ENCODE peak calls at places on chromosomes 3 and 15, in nine cellular contexts. L is A549, K is lower leg skin, R is testis, U is HepG2, B is breast epithelium, Q is Peyer's patch, Z is heart left ventricle, D is upper lobe of left lung. Y is an unnamed sample.

GRCh38 chr15:27851811-27852210 is 247.3 kb downstream of the OCA2 start:
- DNase-seq in L (no peak), K (no peak), R (no peak), U (no peak), B (no peak), Q (no peak), Z (no peak), D (no peak), Y (no peak)

GRCh38 chr15:46260937-46261336 is 626.1 kb downstream of the SQOR start:
- DNase-seq in L (no peak), K (no peak), R (no peak), U (no peak), B (no peak), Q (no peak), Z (no peak), D (no peak), Y (no peak)

GRCh38 chr15:60620707-60621106 is 141.8 kb upstream of the ICE2 start:
- DNase-seq in L (no peak), K (peak), R (no peak), U (no peak), B (no peak), Q (no peak), Z (no peak), D (peak), Y (no peak)

GRCh38 chr15:47184405-47185221 is 532.7 kb upstream of the SEMA6D start:
- DNase-seq in L (no peak), K (no peak), R (peak), U (no peak), B (no peak), Q (no peak), Z (peak), D (peak), Y (no peak)

GRCh38 chr15:99682455-99682854 is 50.8 kb downstream of the LYSMD4 start:
- DNase-seq in L (peak), K (no peak), R (no peak), U (no peak), B (no peak), Q (no peak), Z (no peak), D (no peak), Y (no peak)

GRCh38 chr3:112770026-112770626 is 76.5 kb downstream of the CD200R1L start:
- DNase-seq in L (peak), K (no peak), R (no peak), U (no peak), B (no peak), Q (no peak), Z (no peak), D (no peak), Y (no peak)

GRCh38 chr15:52318729-52319500 is 23.3 kb upstream of the MYO5C start:
- DNase-seq in L (no peak), K (no peak), R (no peak), U (no peak), B (no peak), Q (no peak), Z (peak), D (no peak), Y (no peak)

GRCh38 chr3:123202451-123202850 is 708 bp downstream of the SEC22A start:
- DNase-seq in L (peak), K (no peak), R (no peak), U (peak), B (no peak), Q (no peak), Z (no peak), D (no peak), Y (no peak)

GRCh38 chr3:129612350-129613204 is 6.1 kb upstream of the PLXND1 start:
- DNase-seq in L (peak), K (no peak), R (no peak), U (peak), B (no peak), Q (no peak), Z (peak), D (no peak), Y (peak)

GRCh38 chr3:183254816-183255730 is 2.0 kb downstream of the B3GNT5 start:
- DNase-seq in L (no peak), K (no peak), R (peak), U (no peak), B (no peak), Q (no peak), Z (no peak), D (no peak), Y (no peak)

GRCh38 chr15:51303462-51303861 is 34.9 kb downstream of the CYP19A1 start:
- DNase-seq in L (no peak), K (no peak), R (no peak), U (no peak), B (no peak), Q (no peak), Z (no peak), D (no peak), Y (no peak)

GRCh38 chr15:41892621-41893421 is 1.0 kb downstream of the SPTBN5 start:
- DNase-seq in L (no peak), K (no peak), R (peak), U (no peak), B (peak), Q (no peak), Z (no peak), D (peak), Y (no peak)

GRCh38 chr3:115832265-115832664 is 209.0 kb downstream of the GAP43 start:
- DNase-seq in L (no peak), K (no peak), R (no peak), U (no peak), B (no peak), Q (no peak), Z (no peak), D (no peak), Y (no peak)

GRCh38 chr3:101312545-101312944 is 7.8 kb downstream of the IMPG2 start:
- DNase-seq in L (no peak), K (no peak), R (no peak), U (no peak), B (no peak), Q (no peak), Z (no peak), D (no peak), Y (no peak)

GRCh38 chr3:128620268-128620691 is 30.3 kb downstream of the RPN1 start:
- DNase-seq in L (no peak), K (no peak), R (no peak), U (no peak), B (peak), Q (no peak), Z (no peak), D (peak), Y (no peak)

GRCh38 chr3:196454935-196455334 is 22.7 kb upstream of the UBXN7 start:
- DNase-seq in L (no peak), K (no peak), R (no peak), U (no peak), B (no peak), Q (no peak), Z (no peak), D (no peak), Y (no peak)

GRCh38 chr3:61562810-61563613 is 1.6 kb downstream of the PTPRG start:
- DNase-seq in L (no peak), K (no peak), R (peak), U (peak), B (no peak), Q (no peak), Z (peak), D (peak), Y (no peak)

GRCh38 chr3:55780913-55781312 is 293.8 kb upstream of the WNT5A start:
- DNase-seq in L (no peak), K (no peak), R (no peak), U (no peak), B (no peak), Q (no peak), Z (no peak), D (no peak), Y (no peak)

GRCh38 chr3:126607214-126607908 is 47.6 kb downstream of the TXNRD3 start:
- DNase-seq in L (no peak), K (no peak), R (no peak), U (no peak), B (no peak), Q (no peak), Z (no peak), D (no peak), Y (peak)

GRCh38 chr3:40477671-40478070 is 749 bp downstream of the ZNF619 start:
- DNase-seq in L (no peak), K (no peak), R (no peak), U (no peak), B (no peak), Q (no peak), Z (no peak), D (no peak), Y (no peak)

GRCh38 chr3:40476478-40477470 is at the start of gene ZNF619:
- DNase-seq in L (peak), K (peak), R (peak), U (peak), B (peak), Q (peak), Z (peak), D (peak), Y (peak)
- TF ChIP-seq POLR2A in L (peak), K (no peak), R (no peak), U (peak), B (no peak), Q (no peak), Z (no peak), D (peak), Y (no peak)

GRCh38 chr3:49018707-49019006 is 277 bp upstream of the DALRD3 start:
- DNase-seq in L (no peak), K (no peak), R (no peak), U (no peak), B (no peak), Q (no peak), Z (no peak), D (no peak), Y (no peak)

GRCh38 chr3:49021813-49022720 is at the start of gene NDUFAF3:
- DNase-seq in L (peak), K (peak), R (peak), U (peak), B (peak), Q (peak), Z (peak), D (peak), Y (peak)

GRCh38 chr3:49021213-49021812 is 608 bp upstream of the NDUFAF3 start:
- DNase-seq in L (peak), K (peak), R (peak), U (peak), B (peak), Q (peak), Z (peak), D (peak), Y (peak)

GRCh38 chr3:49019941-49020334 is 1.6 kb upstream of the DALRD3 start:
- DNase-seq in L (no peak), K (no peak), R (no peak), U (no peak), B (no peak), Q (no peak), Z (no peak), D (no peak), Y (no peak)

DNA sequence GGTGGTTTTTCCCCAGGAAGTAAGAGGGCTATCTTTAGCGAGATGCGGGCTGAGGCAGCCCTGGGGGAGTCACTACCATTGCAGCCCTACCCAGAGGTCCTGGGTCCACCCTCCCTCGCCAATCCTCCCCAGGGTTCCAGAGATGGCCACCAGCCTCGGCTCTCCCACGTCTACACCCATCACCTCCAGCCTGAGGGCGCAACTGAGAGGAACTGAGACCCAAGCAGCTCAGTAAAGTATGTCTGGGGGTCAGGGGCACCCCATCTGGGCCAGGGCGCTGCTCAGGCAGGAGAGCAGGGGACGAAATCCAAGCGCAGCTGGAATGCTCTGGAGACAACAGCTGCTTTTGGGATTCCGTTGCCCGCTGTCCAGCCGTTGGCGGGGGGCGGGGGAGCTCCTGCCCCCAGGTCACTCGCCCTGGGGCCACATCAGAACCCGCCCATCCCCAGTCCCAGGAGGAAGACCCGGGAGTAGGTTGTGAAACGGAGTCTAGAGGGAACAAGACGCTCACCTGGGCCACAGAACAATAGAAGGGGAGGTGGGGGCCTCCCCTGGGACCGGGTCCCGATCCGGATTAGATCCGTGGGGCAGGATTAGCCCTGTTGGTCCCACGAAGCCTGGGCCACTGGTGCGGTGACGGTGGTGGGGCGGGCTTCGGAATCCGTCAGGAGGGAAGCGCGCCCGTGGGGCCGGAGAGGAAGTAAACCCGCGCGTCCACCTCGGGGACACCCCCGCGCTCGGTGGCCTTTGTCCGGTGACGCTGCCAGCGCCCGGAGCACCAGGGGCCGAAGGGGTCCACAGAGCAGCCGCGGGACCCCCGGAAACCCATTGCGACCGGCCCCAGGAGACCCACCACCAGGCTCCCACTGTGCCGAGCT is 1.3 kb upstream of the NDUFAF3 start:
- DNase-seq in L (no peak), K (no peak), R (peak), U (no peak), B (peak), Q (peak), Z (peak), D (peak), Y (no peak)
- TF ChIP-seq POLR2A in L (no peak), K (no peak), R (no peak), U (no peak), B (no peak), Q (no peak), Z (no peak), D (no peak), Y (no peak)

GRCh38 chr3:8485141-8485840 is 16.3 kb upstream of the LMCD1 start:
- DNase-seq in L (no peak), K (no peak), R (no peak), U (peak), B (no peak), Q (no peak), Z (no peak), D (no peak), Y (no peak)

GRCh38 chr3:8481380-8481779 is 20.2 kb upstream of the LMCD1 start:
- DNase-seq in L (no peak), K (no peak), R (no peak), U (no peak), B (no peak), Q (no peak), Z (no peak), D (no peak), Y (no peak)

GRCh38 chr3:8482263-8482662 is 19.4 kb upstream of the LMCD1 start:
- DNase-seq in L (no peak), K (no peak), R (no peak), U (no peak), B (no peak), Q (no peak), Z (no peak), D (no peak), Y (no peak)

GRCh38 chr3:8484409-8485140 is 17.0 kb upstream of the LMCD1 start:
- DNase-seq in L (no peak), K (no peak), R (no peak), U (no peak), B (no peak), Q (no peak), Z (no peak), D (no peak), Y (no peak)

GRCh38 chr3:8482960-8483665 is 18.5 kb upstream of the LMCD1 start:
- DNase-seq in L (peak), K (peak), R (peak), U (peak), B (peak), Q (no peak), Z (peak), D (no peak), Y (peak)
- TF ChIP-seq POLR2A in L (no peak), K (no peak), R (no peak), U (no peak), B (no peak), Q (no peak), Z (no peak), D (no peak), Y (no peak)

DNA sequence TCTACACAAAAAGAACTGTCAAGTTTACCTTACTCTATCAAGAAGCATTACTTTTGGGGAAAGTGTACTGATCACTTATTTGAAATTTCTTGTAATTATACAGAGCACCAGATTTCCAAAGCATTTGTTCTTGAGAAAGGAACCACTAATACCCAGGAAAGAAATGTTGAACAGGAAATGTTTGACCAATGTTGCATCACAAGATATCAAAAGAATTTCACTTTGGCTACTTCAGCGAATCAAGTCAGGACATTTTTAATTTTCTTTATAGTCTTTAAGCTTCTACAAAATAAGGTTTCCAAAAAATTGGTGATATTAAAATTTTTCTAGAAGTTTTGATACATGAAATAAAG is 422.0 kb downstream of the MECOM start:
- DNase-seq in L (no peak), K (no peak), R (no peak), U (no peak), B (no peak), Q (no peak), Z (no peak), D (no peak), Y (no peak)
- TF ChIP-seq POLR2A in L (no peak), K (no peak), R (no peak), U (no peak), B (no peak), Q (no peak), Z (no peak), D (no peak), Y (no peak)

GRCh38 chr15:59206623-59207183 is at the start of gene LDHAL6B:
- DNase-seq in L (no peak), K (no peak), R (peak), U (no peak), B (no peak), Q (no peak), Z (no peak), D (peak), Y (no peak)
- TF ChIP-seq POLR2A in L (no peak), K (no peak), R (no peak), U (no peak), B (no peak), Q (no peak), Z (no peak), D (no peak), Y (no peak)

GRCh38 chr3:143972495-143973351 is 1.1 kb downstream of the DIPK2A start:
- DNase-seq in L (peak), K (peak), R (peak), U (peak), B (peak), Q (peak), Z (peak), D (peak), Y (peak)
- TF ChIP-seq POLR2A in L (peak), K (no peak), R (no peak), U (no peak), B (no peak), Q (no peak), Z (no peak), D (no peak), Y (peak)

GRCh38 chr3:42515391-42515916 is 13.0 kb downstream of the VIPR1 start:
- DNase-seq in L (no peak), K (peak), R (peak), U (no peak), B (peak), Q (no peak), Z (peak), D (no peak), Y (no peak)
- TF ChIP-seq POLR2A in L (no peak), K (no peak), R (no peak), U (no peak), B (no peak), Q (no peak), Z (no peak), D (no peak), Y (no peak)